ENCODE peak calls at places on chromosomes 12 and 14, in five cellular contexts. L is WTC11, F is endothelial cell of umbilical vein, S is HepG2, O is H1. I is an unnamed sample.

GRCh38 chr14:94127330-94127729 is 2.1 kb downstream of the IFI27L2 start:
- DNase-seq in S (no peak), F (no peak), L (no peak), O (no peak), I (no peak)

GRCh38 chr12:112121780-112122565 is 3.4 kb upstream of the TRAFD1 start:
- DNase-seq in F (no peak), L (no peak), S (no peak), O (no peak), I (peak)

GRCh38 chr12:10190558-10191388 is 11.9 kb downstream of the TMEM52B start:
- DNase-seq in S (peak), L (peak), O (no peak), F (peak), I (peak)

GRCh38 chr12:15179672-15180071 is 41.5 kb downstream of the RERG start:
- DNase-seq in S (no peak), O (no peak), F (no peak), L (no peak), I (no peak)

GRCh38 chr12:120774169-120774916 is 48.7 kb downstream of the ACADS start:
- DNase-seq in L (no peak), S (no peak), F (peak), O (no peak), I (no peak)

GRCh38 chr12:106551410-106551809 is 31.4 kb upstream of the RFX4 start:
- DNase-seq in L (no peak), S (peak), O (no peak), F (no peak), I (no peak)

GRCh38 chr12:75878382-75878720 is 153.2 kb downstream of the PHLDA1 start:
- DNase-seq in S (no peak), O (no peak), F (peak), L (no peak), I (no peak)

GRCh38 chr12:1829306-1829900 is 9.0 kb downstream of the LRTM2 start:
- DNase-seq in L (no peak), S (no peak), F (no peak), O (no peak), I (no peak)

GRCh38 chr14:102579696-102580551 is 12.5 kb upstream of the RCOR1 start:
- DNase-seq in S (no peak), L (no peak), F (no peak), O (no peak), I (no peak)

GRCh38 chr14:31987691-31988090 is 89.4 kb upstream of the ARHGAP5 start:
- DNase-seq in O (no peak), S (no peak), L (no peak), F (no peak), I (no peak)

GRCh38 chr14:59964251-59965007 is 44.5 kb downstream of the LRRC9 start:
- DNase-seq in L (no peak), S (no peak), F (no peak), O (no peak), I (no peak)

GRCh38 chr14:54356172-54356571 is 40.6 kb upstream of the CDKN3 start:
- DNase-seq in L (no peak), O (no peak), S (peak), F (no peak), I (no peak)

GRCh38 chr12:10623131-10623530 is 9.7 kb upstream of the MAGOHB start:
- DNase-seq in L (no peak), O (no peak), S (no peak), F (no peak), I (no peak)

GRCh38 chr12:95083938-95084337 is 10.5 kb upstream of the NR2C1 start:
- DNase-seq in L (no peak), O (peak), S (no peak), F (peak), I (peak)

GRCh38 chr14:54440454-54440853 is 720 bp downstream of the CNIH1 start:
- DNase-seq in L (no peak), S (no peak), F (no peak), O (no peak), I (no peak)

GRCh38 chr14:87002831-87003230 is 990.2 kb downstream of the GALC start:
- DNase-seq in S (no peak), O (no peak), L (no peak), F (no peak), I (no peak)

GRCh38 chr12:94150483-94151225 is 2.3 kb downstream of the PLXNC1 start:
- DNase-seq in S (no peak), F (no peak), O (no peak), L (peak), I (no peak)

GRCh38 chr14:51394391-51394790 is 154.3 kb downstream of the TMX1 start:
- DNase-seq in S (no peak), F (peak), L (no peak), O (no peak), I (no peak)

GRCh38 chr14:67971627-67972625 is 152.3 kb downstream of the RAD51B start:
- DNase-seq in L (no peak), F (no peak), S (no peak), O (no peak), I (no peak)

GRCh38 chr12:131564843-131565242 is 146.0 kb upstream of the SFSWAP start:
- DNase-seq in L (no peak), O (no peak), S (no peak), F (no peak), I (no peak)

GRCh38 chr12:114913871-114914801 is 230.2 kb upstream of the TBX3 start:
- DNase-seq in F (no peak), O (no peak), S (no peak), L (no peak), I (peak)

GRCh38 chr14:35337557-35338255 is 45.5 kb downstream of the PSMA6 start:
- DNase-seq in S (no peak), F (no peak), L (peak), O (no peak), I (no peak)

GRCh38 chr12:48957141-48958048 is at the start of gene ARF3:
- DNase-seq in S (peak), L (peak), O (peak), F (peak), I (peak)

GRCh38 chr12:55142896-55143870 is 17.0 kb downstream of the OR9K2 start:
- DNase-seq in O (peak), F (peak), L (peak), S (peak), I (peak)

GRCh38 chr14:100879782-100880181 is 23.7 kb downstream of the RTL1 start:
- DNase-seq in O (no peak), L (no peak), F (no peak), S (no peak), I (no peak)

DNA sequence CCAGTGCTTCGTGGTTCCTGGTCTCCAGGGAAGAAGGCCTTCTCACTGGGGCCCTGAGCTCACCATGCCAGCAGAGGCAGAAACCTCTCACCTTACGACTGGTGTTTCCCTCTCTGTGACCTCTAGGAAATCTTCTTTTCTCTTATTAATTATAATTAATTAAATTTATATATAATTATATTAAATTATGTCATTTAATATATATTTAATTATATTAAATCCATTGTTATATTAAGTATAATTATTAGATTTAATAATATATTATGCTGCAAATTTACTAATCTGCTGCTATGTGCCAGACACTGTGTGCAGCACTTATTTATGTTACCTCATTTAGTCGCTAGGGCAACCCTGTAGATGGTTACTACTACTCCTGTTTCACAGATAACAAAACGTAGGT is 70.3 kb upstream of the MBIP start:
- DNase-seq in L (no peak), O (no peak), F (no peak), S (no peak), I (no peak)
- TF ChIP-seq CTCF in L (no peak), O (no peak), F (no peak), S (no peak), I (no peak)

DNA sequence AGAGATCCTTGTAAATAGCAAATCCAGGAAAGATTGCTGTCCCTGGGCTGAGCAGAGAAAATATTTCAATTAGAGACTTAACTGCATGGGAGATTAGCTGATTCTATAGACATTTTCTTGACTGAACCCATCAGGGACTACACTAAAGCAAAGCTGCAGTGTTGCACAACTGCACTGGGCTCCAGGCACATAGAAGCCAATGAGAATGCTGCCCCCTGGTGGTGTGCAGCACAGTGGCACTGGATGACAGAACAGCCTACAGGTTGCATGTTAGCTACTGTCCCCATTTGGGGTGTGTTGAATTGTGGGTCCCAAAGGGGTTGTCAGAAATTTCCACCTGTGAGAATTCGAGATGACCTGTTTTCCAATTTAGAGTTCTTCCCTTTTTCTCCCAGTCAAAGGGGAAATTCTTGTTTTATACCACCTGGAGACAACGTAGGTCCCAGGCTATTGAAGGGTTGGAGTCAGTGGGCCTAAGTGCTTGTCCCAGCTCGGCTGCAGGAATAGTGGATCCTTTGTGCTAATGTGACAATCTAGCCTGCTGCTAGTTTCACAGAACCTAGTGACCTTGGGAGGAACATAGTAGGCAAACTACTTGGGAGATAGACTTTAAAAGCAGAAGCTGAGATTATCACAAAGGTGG is 114.7 kb downstream of the SLC8A3 start:
- DNase-seq in S (peak), O (peak), F (peak), L (peak), I (peak)
- TF ChIP-seq JUN in S (no peak), O (no peak), F (no peak), L (no peak), I (no peak)

DNA sequence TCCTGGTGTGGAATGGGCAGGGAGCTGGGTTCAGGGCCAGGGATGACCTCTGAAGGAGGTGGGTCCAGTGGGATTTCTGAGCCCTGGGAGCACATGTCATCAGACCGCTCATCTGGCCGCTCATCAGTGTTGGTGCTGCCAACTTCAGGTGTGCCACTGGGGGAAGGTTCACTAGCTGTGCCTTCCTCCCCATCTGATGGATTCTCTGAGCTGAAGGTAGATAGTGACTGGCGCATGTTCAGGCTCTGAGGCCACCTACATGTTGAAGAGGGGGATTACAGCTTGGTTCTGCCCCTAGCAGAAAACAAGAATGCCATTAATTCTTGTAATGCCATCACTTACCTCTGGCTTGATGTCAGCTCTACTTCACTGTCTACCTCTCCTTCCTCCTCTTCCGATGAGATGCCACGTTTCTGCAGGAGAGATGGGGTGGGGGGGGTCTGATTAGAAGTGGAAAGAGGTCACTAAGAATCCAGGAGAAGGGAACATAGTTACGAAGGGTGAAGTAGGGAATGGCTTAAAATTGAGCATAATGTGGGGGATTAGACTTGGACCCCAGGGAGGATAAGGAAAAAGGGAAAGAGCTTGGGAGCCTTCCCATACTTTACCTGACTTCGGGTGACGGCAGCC is 17.2 kb downstream of the MAP3K12 start:
- DNase-seq in S (peak), L (peak), F (no peak), O (no peak), I (peak)
- TF ChIP-seq CTCF in S (no peak), L (peak), F (peak), O (peak), I (peak)

DNA sequence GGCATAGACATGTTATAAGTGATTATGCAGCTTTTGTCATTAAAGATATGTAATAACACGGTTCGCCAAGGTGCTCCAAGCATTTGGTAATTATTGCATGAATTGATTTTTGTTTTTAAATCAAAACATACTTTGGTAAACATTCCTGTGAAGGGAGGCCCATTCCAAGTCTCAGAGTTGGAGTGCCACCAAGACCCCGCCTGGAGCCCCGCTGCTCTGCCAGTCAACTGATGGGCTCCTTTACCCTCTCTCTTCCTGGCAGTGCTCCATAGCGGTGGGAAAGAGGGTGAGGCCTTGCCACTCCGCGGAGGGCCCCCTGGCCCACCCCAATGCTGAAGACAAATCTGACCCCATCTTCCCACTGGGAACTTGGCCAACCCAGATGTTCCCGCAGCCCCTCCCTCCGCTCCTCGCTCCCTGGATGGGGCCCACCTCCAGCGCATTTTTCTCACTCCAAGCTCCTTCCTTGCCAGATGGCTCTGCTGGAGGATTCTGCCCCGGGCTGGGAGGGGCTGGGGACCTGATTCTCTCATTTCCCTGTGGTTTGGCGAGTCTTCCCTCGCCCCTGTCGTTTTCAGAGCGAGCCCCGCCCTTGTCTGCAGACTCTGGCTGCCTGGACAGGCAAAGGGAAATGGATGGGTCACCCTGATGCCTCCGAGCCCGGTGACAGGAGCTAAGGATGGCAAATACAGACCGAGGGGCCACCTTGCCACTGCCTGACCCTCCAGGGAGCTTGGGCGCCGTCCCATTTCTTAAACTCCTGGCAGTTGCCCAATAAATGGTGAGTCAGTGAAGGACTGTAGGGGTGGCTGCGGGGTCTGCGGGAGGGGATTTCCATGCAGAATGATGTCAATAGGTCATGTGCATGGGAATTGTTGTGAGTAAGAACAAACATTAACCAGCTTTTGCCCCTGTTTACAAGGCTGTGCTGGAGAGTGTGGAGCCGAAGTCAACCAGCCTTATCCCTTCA is 9.2 kb upstream of the PAPLN start:
- DNase-seq in F (peak), O (no peak), L (peak), S (peak), I (peak)
- TF ChIP-seq JUN in F (peak), O (no peak), L (no peak), S (no peak), I (peak)

GRCh38 chr14:53022593-53022992 is 71.7 kb upstream of the FERMT2 start:
- DNase-seq in O (no peak), L (no peak), S (no peak), F (no peak), I (no peak)
- TF ChIP-seq CTCF in O (no peak), L (no peak), S (no peak), F (no peak), I (no peak)

DNA sequence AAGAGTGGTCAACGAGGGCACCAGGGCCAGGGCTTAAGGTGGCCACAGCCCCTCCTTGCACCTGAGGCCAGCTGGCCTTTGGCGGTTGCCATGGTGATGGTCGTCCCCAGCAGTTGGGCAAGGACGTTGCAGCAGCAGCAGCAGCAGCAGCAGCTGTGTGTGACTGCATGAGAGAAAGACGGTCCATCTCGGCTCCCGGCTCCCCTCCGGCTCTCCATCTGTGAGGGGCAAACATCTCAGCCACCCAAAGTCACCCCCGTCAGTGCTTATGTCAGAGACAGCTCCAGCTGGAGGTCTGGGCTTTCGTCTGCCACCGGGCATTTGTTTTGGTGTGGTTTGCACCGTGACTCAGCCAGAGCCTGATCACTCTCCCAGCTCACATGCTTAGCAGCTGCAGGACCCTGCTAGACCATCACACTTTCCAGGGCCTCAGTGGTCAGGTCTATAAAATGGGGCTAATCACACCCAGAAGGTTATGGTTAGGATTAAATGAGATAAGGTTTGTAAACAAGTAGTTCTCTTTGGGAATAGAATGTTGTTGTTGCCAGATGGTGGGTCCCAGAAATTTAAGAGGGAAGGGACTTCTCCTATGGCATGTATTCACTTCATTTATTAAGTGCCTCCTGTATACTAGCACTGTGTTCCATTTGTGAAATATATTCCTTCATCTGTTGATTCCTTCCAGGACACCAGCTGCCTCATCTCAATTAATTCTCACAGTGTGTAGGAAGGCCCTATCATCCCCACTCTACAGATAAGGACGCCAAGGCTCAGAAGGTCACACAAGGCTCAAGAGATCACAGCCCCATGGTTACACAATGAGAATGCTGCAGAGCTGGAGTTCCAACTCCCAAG is 212.6 kb upstream of the LHX5 start:
- DNase-seq in F (no peak), L (peak), S (no peak), O (no peak), I (no peak)
- TF ChIP-seq JUN in F (no peak), L (no peak), S (no peak), O (no peak), I (no peak)

GRCh38 chr12:98838282-98838681 is 193.2 kb downstream of the APAF1 start:
- DNase-seq in O (no peak), L (peak), S (no peak), F (no peak), I (peak)
- TF ChIP-seq CTCF in O (peak), L (peak), S (no peak), F (peak), I (no peak)

GRCh38 chr12:45648070-45648469 is 81.4 kb upstream of the ARID2 start:
- DNase-seq in L (no peak), F (no peak), S (peak), O (no peak), I (no peak)

GRCh38 chr12:45646851-45647581 is 82.5 kb upstream of the ARID2 start:
- DNase-seq in F (no peak), L (no peak), O (no peak), S (no peak), I (no peak)

GRCh38 chr12:45644521-45644920 is 85.0 kb upstream of the ARID2 start:
- DNase-seq in O (no peak), F (peak), L (no peak), S (no peak), I (no peak)
- TF ChIP-seq JUN in O (no peak), F (no peak), L (no peak), S (no peak), I (no peak)

DNA sequence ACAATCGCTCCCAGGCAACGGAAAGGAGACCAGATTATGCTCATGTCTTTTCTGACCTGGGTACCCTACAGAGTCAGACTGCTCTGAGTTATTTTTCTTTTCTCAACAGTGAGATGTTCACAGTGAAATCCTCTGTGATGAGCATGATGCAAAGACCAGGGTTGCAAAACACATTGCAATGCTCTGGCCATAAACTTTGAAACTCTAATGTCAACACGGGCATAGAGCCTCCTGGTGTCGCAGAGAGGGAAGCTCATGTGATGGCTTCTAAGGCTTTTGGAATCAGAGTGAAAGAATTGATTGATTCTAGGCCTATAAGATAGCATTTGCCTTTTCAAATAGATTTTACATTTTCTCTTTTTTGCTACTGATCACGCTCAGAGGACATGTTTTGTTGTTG is 193.4 kb downstream of the RASSF9 start:
- DNase-seq in L (no peak), O (no peak), F (no peak), S (peak), I (no peak)
- TF ChIP-seq CTCF in L (peak), O (peak), F (no peak), S (peak), I (no peak)